ENCODE peak calls at places on chromosome 11, in six cellular contexts. One of them, this sample, is unnamed.

GRCh38 chr11:69864589-69864929 is 45.3 kb upstream of the FGF3 start:
- DNase-seq in posterior cingulate gyrus: peak; percentile 68
- DNase-seq in GM06990: no peak
- DNase-seq in left cardiac atrium: no peak
- DNase-seq in activated effector memory CD4-positive, alpha-beta T cell treated with anti-CD3 and anti-CD28 coated beads, Interleukin-2, amount 50 U/mL, for 16 hours: no peak
- DNase-seq in COR-L47: no peak
- DNase-seq in this sample: no peak

GRCh38 chr11:3135491-3136440 is 29.3 kb downstream of the OSBPL5 start:
- DNase-seq in posterior cingulate gyrus: peak; percentile 71
- DNase-seq in GM06990: no peak
- DNase-seq in left cardiac atrium: peak; percentile 28
- DNase-seq in activated effector memory CD4-positive, alpha-beta T cell treated with anti-CD3 and anti-CD28 coated beads, Interleukin-2, amount 50 U/mL, for 16 hours: peak; percentile 43
- DNase-seq in COR-L47: no peak
- DNase-seq in this sample: peak; percentile 29

GRCh38 chr11:17596711-17597110 is 49.7 kb downstream of the OTOG start:
- DNase-seq in posterior cingulate gyrus: no peak
- DNase-seq in GM06990: no peak
- DNase-seq in left cardiac atrium: no peak
- DNase-seq in activated effector memory CD4-positive, alpha-beta T cell treated with anti-CD3 and anti-CD28 coated beads, Interleukin-2, amount 50 U/mL, for 16 hours: peak; percentile 62
- DNase-seq in COR-L47: no peak
- DNase-seq in this sample: no peak

GRCh38 chr11:60155928-60156327 is 27.0 kb downstream of the MS4A6A start:
- DNase-seq in posterior cingulate gyrus: no peak
- DNase-seq in GM06990: no peak
- DNase-seq in left cardiac atrium: no peak
- DNase-seq in activated effector memory CD4-positive, alpha-beta T cell treated with anti-CD3 and anti-CD28 coated beads, Interleukin-2, amount 50 U/mL, for 16 hours: no peak
- DNase-seq in COR-L47: no peak
- DNase-seq in this sample: peak; percentile 15

GRCh38 chr11:8744423-8744822 is 61.8 kb downstream of the RPL27A start:
- DNase-seq in posterior cingulate gyrus: no peak
- DNase-seq in GM06990: no peak
- DNase-seq in left cardiac atrium: no peak
- DNase-seq in activated effector memory CD4-positive, alpha-beta T cell treated with anti-CD3 and anti-CD28 coated beads, Interleukin-2, amount 50 U/mL, for 16 hours: no peak
- DNase-seq in COR-L47: no peak
- DNase-seq in this sample: no peak

GRCh38 chr11:103234974-103235373 is 125.7 kb downstream of the DYNC2H1 start:
- DNase-seq in posterior cingulate gyrus: no peak
- DNase-seq in GM06990: no peak
- DNase-seq in left cardiac atrium: no peak
- DNase-seq in activated effector memory CD4-positive, alpha-beta T cell treated with anti-CD3 and anti-CD28 coated beads, Interleukin-2, amount 50 U/mL, for 16 hours: no peak
- DNase-seq in COR-L47: no peak
- DNase-seq in this sample: no peak

GRCh38 chr11:13859986-13860385 is 102.5 kb upstream of the SPON1 start:
- DNase-seq in posterior cingulate gyrus: no peak
- DNase-seq in GM06990: no peak
- DNase-seq in left cardiac atrium: no peak
- DNase-seq in activated effector memory CD4-positive, alpha-beta T cell treated with anti-CD3 and anti-CD28 coated beads, Interleukin-2, amount 50 U/mL, for 16 hours: no peak
- DNase-seq in COR-L47: no peak
- DNase-seq in this sample: no peak

GRCh38 chr11:77035041-77035440 is 843 bp downstream of the B3GNT6 start:
- DNase-seq in posterior cingulate gyrus: no peak
- DNase-seq in GM06990: no peak
- DNase-seq in left cardiac atrium: no peak
- DNase-seq in activated effector memory CD4-positive, alpha-beta T cell treated with anti-CD3 and anti-CD28 coated beads, Interleukin-2, amount 50 U/mL, for 16 hours: no peak
- DNase-seq in COR-L47: no peak
- DNase-seq in this sample: no peak

GRCh38 chr11:125998267-125998666 is 52.4 kb downstream of the VSIG10L2 start:
- DNase-seq in posterior cingulate gyrus: no peak
- DNase-seq in GM06990: no peak
- DNase-seq in left cardiac atrium: no peak
- DNase-seq in activated effector memory CD4-positive, alpha-beta T cell treated with anti-CD3 and anti-CD28 coated beads, Interleukin-2, amount 50 U/mL, for 16 hours: no peak
- DNase-seq in COR-L47: no peak
- DNase-seq in this sample: no peak

GRCh38 chr11:118002010-118002540 is 15.9 kb downstream of the IL10RA start:
- DNase-seq in posterior cingulate gyrus: no peak
- DNase-seq in GM06990: no peak
- DNase-seq in left cardiac atrium: no peak
- DNase-seq in activated effector memory CD4-positive, alpha-beta T cell treated with anti-CD3 and anti-CD28 coated beads, Interleukin-2, amount 50 U/mL, for 16 hours: peak; percentile 86
- DNase-seq in COR-L47: no peak
- DNase-seq in this sample: no peak

GRCh38 chr11:70542406-70542805 is 144.1 kb downstream of the CTTN start:
- DNase-seq in posterior cingulate gyrus: peak; percentile 26
- DNase-seq in GM06990: no peak
- DNase-seq in left cardiac atrium: no peak
- DNase-seq in activated effector memory CD4-positive, alpha-beta T cell treated with anti-CD3 and anti-CD28 coated beads, Interleukin-2, amount 50 U/mL, for 16 hours: no peak
- DNase-seq in COR-L47: no peak
- DNase-seq in this sample: no peak

GRCh38 chr11:90639687-90640086 is 416.8 kb upstream of the CHORDC1 start:
- DNase-seq in posterior cingulate gyrus: no peak
- DNase-seq in GM06990: no peak
- DNase-seq in left cardiac atrium: no peak
- DNase-seq in activated effector memory CD4-positive, alpha-beta T cell treated with anti-CD3 and anti-CD28 coated beads, Interleukin-2, amount 50 U/mL, for 16 hours: no peak
- DNase-seq in COR-L47: no peak
- DNase-seq in this sample: peak; percentile 33

GRCh38 chr11:64996710-64997380 is at the start of gene BATF2:
- DNase-seq in posterior cingulate gyrus: peak; percentile 87
- DNase-seq in GM06990: no peak
- DNase-seq in left cardiac atrium: peak; percentile 81
- DNase-seq in activated effector memory CD4-positive, alpha-beta T cell treated with anti-CD3 and anti-CD28 coated beads, Interleukin-2, amount 50 U/mL, for 16 hours: no peak
- DNase-seq in COR-L47: peak; percentile 48
- DNase-seq in this sample: peak; percentile 62

GRCh38 chr11:71481101-71481960 is 28.3 kb downstream of the NADSYN1 start:
- DNase-seq in posterior cingulate gyrus: peak; percentile 36
- DNase-seq in GM06990: no peak
- DNase-seq in left cardiac atrium: peak; percentile 13
- DNase-seq in activated effector memory CD4-positive, alpha-beta T cell treated with anti-CD3 and anti-CD28 coated beads, Interleukin-2, amount 50 U/mL, for 16 hours: no peak
- DNase-seq in COR-L47: no peak
- DNase-seq in this sample: peak; percentile 45

GRCh38 chr11:112751312-112751711 is 209.9 kb upstream of the NCAM1 start:
- DNase-seq in posterior cingulate gyrus: no peak
- DNase-seq in GM06990: no peak
- DNase-seq in left cardiac atrium: peak; percentile 42
- DNase-seq in activated effector memory CD4-positive, alpha-beta T cell treated with anti-CD3 and anti-CD28 coated beads, Interleukin-2, amount 50 U/mL, for 16 hours: no peak
- DNase-seq in COR-L47: no peak
- DNase-seq in this sample: no peak

GRCh38 chr11:34274712-34275398 is 83.0 kb downstream of the ABTB2 start:
- DNase-seq in posterior cingulate gyrus: peak; percentile 91
- DNase-seq in GM06990: no peak
- DNase-seq in left cardiac atrium: peak; percentile 91
- DNase-seq in activated effector memory CD4-positive, alpha-beta T cell treated with anti-CD3 and anti-CD28 coated beads, Interleukin-2, amount 50 U/mL, for 16 hours: no peak
- DNase-seq in COR-L47: no peak
- DNase-seq in this sample: peak; percentile 36

GRCh38 chr11:119501777-119502405 is 78.9 kb upstream of the THY1 start:
- DNase-seq in posterior cingulate gyrus: no peak
- DNase-seq in GM06990: no peak
- DNase-seq in left cardiac atrium: no peak
- DNase-seq in activated effector memory CD4-positive, alpha-beta T cell treated with anti-CD3 and anti-CD28 coated beads, Interleukin-2, amount 50 U/mL, for 16 hours: no peak
- DNase-seq in COR-L47: no peak
- DNase-seq in this sample: no peak

GRCh38 chr11:68436985-68437926 is 23.3 kb upstream of the PPP6R3 start:
- DNase-seq in posterior cingulate gyrus: no peak
- DNase-seq in GM06990: no peak
- DNase-seq in left cardiac atrium: peak; percentile 81
- DNase-seq in activated effector memory CD4-positive, alpha-beta T cell treated with anti-CD3 and anti-CD28 coated beads, Interleukin-2, amount 50 U/mL, for 16 hours: no peak
- DNase-seq in COR-L47: no peak
- DNase-seq in this sample: peak; percentile 21

GRCh38 chr11:130868087-130868486 is 48.2 kb downstream of the SNX19 start:
- DNase-seq in posterior cingulate gyrus: no peak
- DNase-seq in GM06990: no peak
- DNase-seq in left cardiac atrium: no peak
- DNase-seq in activated effector memory CD4-positive, alpha-beta T cell treated with anti-CD3 and anti-CD28 coated beads, Interleukin-2, amount 50 U/mL, for 16 hours: no peak
- DNase-seq in COR-L47: no peak
- DNase-seq in this sample: no peak